ENCODE peak calls at places on chromosomes 11 and 22, in six cellular contexts. L is GM12891; P is Calu3; U is activated CD4-positive, CD25-positive, alpha-beta regulatory T cell treated with anti-CD3 and anti-CD28 coated beads, Interleukin-2, amount 50 U/mL, for 72 hours; M is tibial artery; H is activated CD4-positive, alpha-beta T cell treated with anti-CD3 and anti-CD28 coated beads for 36 hours. O is an unnamed sample.

GRCh38 chr11:121249039-121249663 is 43.4 kb upstream of the SC5D start:
- DNase-seq in U (no peak), H (peak; percentile 54), L (peak; percentile 26), M (no peak), P (no peak), O (no peak)

GRCh38 chr11:34656062-34656720 is 35.3 kb downstream of the EHF start:
- DNase-seq in M (no peak), U (no peak), P (peak; percentile 70), L (no peak), H (no peak), O (no peak)

GRCh38 chr11:1468002-1468401 is 18.6 kb downstream of the MOB2 start:
- DNase-seq in H (no peak), M (no peak), U (no peak), L (no peak), P (no peak), O (no peak)

GRCh38 chr11:134472188-134472455 is 60.1 kb upstream of the B3GAT1 start:
- DNase-seq in M (no peak), P (no peak), L (no peak), U (no peak), H (no peak), O (no peak)

GRCh38 chr11:19380375-19380774 is 139.6 kb upstream of the E2F8 start:
- DNase-seq in H (no peak), M (no peak), P (peak; percentile 21), U (no peak), L (no peak), O (no peak)

GRCh38 chr22:38935023-38935422 is 22.4 kb upstream of the APOBEC3A start:
- DNase-seq in U (no peak), H (no peak), L (no peak), P (peak; percentile 97), M (no peak), O (no peak)

GRCh38 chr11:118180300-118180703 is 3.9 kb upstream of the SCN2B start:
- DNase-seq in P (no peak), L (no peak), U (no peak), M (peak; percentile 38), H (peak; percentile 49), O (no peak)

GRCh38 chr11:132718711-132719641 is 813.3 kb downstream of the OPCML start:
- DNase-seq in H (peak; percentile 76), P (no peak), U (no peak), M (no peak), L (no peak), O (peak; percentile 16)

GRCh38 chr11:45333506-45333971 is 47.4 kb upstream of the SYT13 start:
- DNase-seq in L (no peak), U (no peak), M (peak; percentile 38), P (peak; percentile 27), H (peak; percentile 29), O (no peak)

GRCh38 chr11:122033193-122033592 is 82.8 kb downstream of the BLID start:
- DNase-seq in M (no peak), P (no peak), H (no peak), U (no peak), L (no peak), O (no peak)

GRCh38 chr11:31262761-31263160 is 106.8 kb downstream of the DCDC1 start:
- DNase-seq in L (no peak), H (no peak), U (no peak), M (no peak), P (no peak), O (no peak)

GRCh38 chr11:22725079-22725478 is 58.7 kb downstream of the GAS2 start:
- DNase-seq in H (no peak), M (no peak), P (no peak), U (no peak), L (no peak), O (no peak)